ENCODE peak calls at places on chromosomes 3 and 15, in ten cellular contexts. One of them, this sample, is unnamed.

GRCh38 chr15:52071570-52071969 is 41.0 kb downstream of the BCL2L10 start:
- DNase-seq in stimulated activated CD8-positive, alpha-beta memory T cell treated with anti-CD3 and anti-CD28 coated beads, Interleukin-12 subunit alpha, Interleukin-12 subunit beta, amount 100 ng/mL, for 1 hour: no peak
- DNase-seq in Calu3: peak
- DNase-seq in right cardiac atrium: no peak
- DNase-seq in breast epithelium: no peak
- DNase-seq in psoas muscle: no peak
- DNase-seq in progenitor cell of endocrine pancreas: no peak
- DNase-seq in AG04449: no peak
- DNase-seq in head of caudate nucleus: peak
- DNase-seq in endodermal cell: no peak
- DNase-seq in this sample: no peak

GRCh38 chr15:45635191-45635638 is 386 bp downstream of the SQOR start:
- DNase-seq in right cardiac atrium: peak
- DNase-seq in progenitor cell of endocrine pancreas: peak
- DNase-seq in Calu3: peak
- DNase-seq in endodermal cell: no peak
- DNase-seq in psoas muscle: peak
- DNase-seq in AG04449: no peak
- DNase-seq in head of caudate nucleus: peak
- DNase-seq in stimulated activated CD8-positive, alpha-beta memory T cell treated with anti-CD3 and anti-CD28 coated beads, Interleukin-12 subunit alpha, Interleukin-12 subunit beta, amount 100 ng/mL, for 1 hour: peak
- DNase-seq in breast epithelium: peak
- DNase-seq in this sample: no peak

GRCh38 chr3:124519844-124520243 is 210.4 kb upstream of the UMPS start:
- DNase-seq in endodermal cell: no peak
- DNase-seq in head of caudate nucleus: no peak
- DNase-seq in right cardiac atrium: no peak
- DNase-seq in progenitor cell of endocrine pancreas: no peak
- DNase-seq in Calu3: no peak
- DNase-seq in AG04449: no peak
- DNase-seq in breast epithelium: no peak
- DNase-seq in stimulated activated CD8-positive, alpha-beta memory T cell treated with anti-CD3 and anti-CD28 coated beads, Interleukin-12 subunit alpha, Interleukin-12 subunit beta, amount 100 ng/mL, for 1 hour: no peak
- DNase-seq in psoas muscle: no peak
- DNase-seq in this sample: no peak

GRCh38 chr15:60479711-60480110 is 769 bp upstream of the ICE2 start:
- DNase-seq in head of caudate nucleus: no peak
- DNase-seq in right cardiac atrium: no peak
- DNase-seq in psoas muscle: no peak
- DNase-seq in stimulated activated CD8-positive, alpha-beta memory T cell treated with anti-CD3 and anti-CD28 coated beads, Interleukin-12 subunit alpha, Interleukin-12 subunit beta, amount 100 ng/mL, for 1 hour: no peak
- DNase-seq in endodermal cell: no peak
- DNase-seq in AG04449: no peak
- DNase-seq in Calu3: no peak
- DNase-seq in breast epithelium: no peak
- DNase-seq in progenitor cell of endocrine pancreas: no peak
- DNase-seq in this sample: peak

GRCh38 chr3:8319935-8320634 is 181.5 kb upstream of the LMCD1 start:
- DNase-seq in AG04449: peak
- DNase-seq in stimulated activated CD8-positive, alpha-beta memory T cell treated with anti-CD3 and anti-CD28 coated beads, Interleukin-12 subunit alpha, Interleukin-12 subunit beta, amount 100 ng/mL, for 1 hour: no peak
- DNase-seq in progenitor cell of endocrine pancreas: no peak
- DNase-seq in psoas muscle: no peak
- DNase-seq in right cardiac atrium: no peak
- DNase-seq in endodermal cell: no peak
- DNase-seq in head of caudate nucleus: no peak
- DNase-seq in breast epithelium: no peak
- DNase-seq in Calu3: no peak
- DNase-seq in this sample: no peak

GRCh38 chr3:125115640-125116039 is 59.8 kb upstream of the HEG1 start:
- DNase-seq in endodermal cell: no peak
- DNase-seq in breast epithelium: no peak
- DNase-seq in right cardiac atrium: peak
- DNase-seq in Calu3: no peak
- DNase-seq in progenitor cell of endocrine pancreas: no peak
- DNase-seq in stimulated activated CD8-positive, alpha-beta memory T cell treated with anti-CD3 and anti-CD28 coated beads, Interleukin-12 subunit alpha, Interleukin-12 subunit beta, amount 100 ng/mL, for 1 hour: no peak
- DNase-seq in head of caudate nucleus: no peak
- DNase-seq in AG04449: no peak
- DNase-seq in psoas muscle: no peak
- DNase-seq in this sample: no peak

GRCh38 chr3:139764936-139765335 is 87.2 kb upstream of the NMNAT3 start:
- DNase-seq in Calu3: no peak
- DNase-seq in head of caudate nucleus: no peak
- DNase-seq in progenitor cell of endocrine pancreas: no peak
- DNase-seq in stimulated activated CD8-positive, alpha-beta memory T cell treated with anti-CD3 and anti-CD28 coated beads, Interleukin-12 subunit alpha, Interleukin-12 subunit beta, amount 100 ng/mL, for 1 hour: no peak
- DNase-seq in right cardiac atrium: no peak
- DNase-seq in breast epithelium: no peak
- DNase-seq in psoas muscle: no peak
- DNase-seq in endodermal cell: no peak
- DNase-seq in AG04449: peak
- DNase-seq in this sample: no peak

GRCh38 chr3:160150525-160150924 is 74.7 kb upstream of the C3orf80 start:
- DNase-seq in head of caudate nucleus: no peak
- DNase-seq in progenitor cell of endocrine pancreas: no peak
- DNase-seq in endodermal cell: no peak
- DNase-seq in stimulated activated CD8-positive, alpha-beta memory T cell treated with anti-CD3 and anti-CD28 coated beads, Interleukin-12 subunit alpha, Interleukin-12 subunit beta, amount 100 ng/mL, for 1 hour: no peak
- DNase-seq in right cardiac atrium: no peak
- DNase-seq in psoas muscle: no peak
- DNase-seq in AG04449: no peak
- DNase-seq in breast epithelium: no peak
- DNase-seq in Calu3: no peak
- DNase-seq in this sample: no peak

GRCh38 chr3:4776980-4777581 is 202.2 kb upstream of the BHLHE40 start:
- DNase-seq in breast epithelium: no peak
- DNase-seq in stimulated activated CD8-positive, alpha-beta memory T cell treated with anti-CD3 and anti-CD28 coated beads, Interleukin-12 subunit alpha, Interleukin-12 subunit beta, amount 100 ng/mL, for 1 hour: no peak
- DNase-seq in endodermal cell: no peak
- DNase-seq in AG04449: no peak
- DNase-seq in right cardiac atrium: no peak
- DNase-seq in progenitor cell of endocrine pancreas: no peak
- DNase-seq in psoas muscle: no peak
- DNase-seq in head of caudate nucleus: no peak
- DNase-seq in Calu3: no peak
- DNase-seq in this sample: no peak

GRCh38 chr3:13332740-13333139 is 87.4 kb downstream of the NUP210 start:
- DNase-seq in breast epithelium: no peak
- DNase-seq in Calu3: no peak
- DNase-seq in stimulated activated CD8-positive, alpha-beta memory T cell treated with anti-CD3 and anti-CD28 coated beads, Interleukin-12 subunit alpha, Interleukin-12 subunit beta, amount 100 ng/mL, for 1 hour: no peak
- DNase-seq in right cardiac atrium: no peak
- DNase-seq in psoas muscle: no peak
- DNase-seq in AG04449: no peak
- DNase-seq in progenitor cell of endocrine pancreas: no peak
- DNase-seq in endodermal cell: no peak
- DNase-seq in head of caudate nucleus: no peak
- DNase-seq in this sample: no peak

GRCh38 chr15:90419202-90419601 is 31.2 kb downstream of the IQGAP1 start:
- DNase-seq in stimulated activated CD8-positive, alpha-beta memory T cell treated with anti-CD3 and anti-CD28 coated beads, Interleukin-12 subunit alpha, Interleukin-12 subunit beta, amount 100 ng/mL, for 1 hour: no peak
- DNase-seq in progenitor cell of endocrine pancreas: no peak
- DNase-seq in AG04449: no peak
- DNase-seq in head of caudate nucleus: no peak
- DNase-seq in Calu3: no peak
- DNase-seq in endodermal cell: no peak
- DNase-seq in breast epithelium: no peak
- DNase-seq in psoas muscle: no peak
- DNase-seq in right cardiac atrium: no peak
- DNase-seq in this sample: no peak